ENCODE peak calls at places on chromosomes 7 and 10, in eight cellular contexts. G is cardiac muscle cell, E is vagina, Z is right lobe of liver, X is lower leg skin, L is mammary epithelial cell, A is A549, R is HFF-Myc. N is an unnamed sample.

GRCh38 chr7:30559566-30559965 is 35.1 kb upstream of the GARS1 start:
- DNase-seq in G (peak; percentile 25), E (no peak), Z (no peak), X (no peak), L (no peak), A (no peak), R (no peak), N (no peak)

GRCh38 chr7:45088821-45089313 is at the start of gene NACAD:
- DNase-seq in G (peak; percentile 25), E (no peak), Z (no peak), X (no peak), L (no peak), A (no peak), R (no peak), N (no peak)

GRCh38 chr10:76337641-76338040 is 906.2 kb downstream of the LRMDA start:
- DNase-seq in G (no peak), E (no peak), Z (no peak), X (no peak), L (peak; percentile 41), A (no peak), R (peak; percentile 67), N (no peak)

GRCh38 chr10:3071405-3072198 is 4.3 kb downstream of the PFKP start:
- DNase-seq in G (peak; percentile 50), E (no peak), Z (no peak), X (no peak), L (peak; percentile 95), A (peak; percentile 85), R (no peak), N (no peak)

GRCh38 chr10:87771871-87772500 is 46.0 kb downstream of the ATAD1 start:
- DNase-seq in G (peak; percentile 59), E (no peak), Z (no peak), X (no peak), L (peak; percentile 15), A (peak; percentile 30), R (no peak), N (no peak)

GRCh38 chr10:541750-542371 is 147.6 kb downstream of the DIP2C start:
- DNase-seq in G (no peak), E (no peak), Z (no peak), X (peak; percentile 79), L (no peak), A (no peak), R (no peak), N (no peak)

GRCh38 chr7:82507365-82507975 is 63.9 kb upstream of the CACNA2D1 start:
- DNase-seq in G (no peak), E (no peak), Z (no peak), X (no peak), L (no peak), A (no peak), R (no peak), N (no peak)

GRCh38 chr7:598899-599298 is 79.3 kb upstream of the PDGFA start:
- DNase-seq in G (no peak), E (no peak), Z (no peak), X (no peak), L (no peak), A (no peak), R (no peak), N (no peak)

GRCh38 chr7:20513341-20513740 is 102.1 kb upstream of the ABCB5 start:
- DNase-seq in G (no peak), E (no peak), Z (no peak), X (no peak), L (no peak), A (no peak), R (no peak), N (no peak)

GRCh38 chr7:139916717-139917395 is 87.8 kb downstream of the TBXAS1 start:
- DNase-seq in G (no peak), E (no peak), Z (no peak), X (no peak), L (no peak), A (no peak), R (no peak), N (peak; percentile 92)

GRCh38 chr7:1248459-1249131 is 15.9 kb downstream of the UNCX start:
- DNase-seq in G (no peak), E (no peak), Z (no peak), X (no peak), L (no peak), A (peak; percentile 22), R (no peak), N (no peak)

GRCh38 chr10:113987805-113988204 is 55.9 kb upstream of the ADRB1 start:
- DNase-seq in G (no peak), E (peak; percentile 67), Z (peak; percentile 38), X (no peak), L (peak; percentile 36), A (no peak), R (no peak), N (no peak)

GRCh38 chr10:50648089-50648934 is 24.6 kb upstream of the SGMS1 start:
- DNase-seq in G (no peak), E (no peak), Z (peak; percentile 19), X (no peak), L (no peak), A (no peak), R (no peak), N (peak; percentile 18)

GRCh38 chr10:107800061-107800460 is 635.6 kb upstream of the SORCS1 start:
- DNase-seq in G (no peak), E (no peak), Z (no peak), X (no peak), L (peak; percentile 26), A (no peak), R (no peak), N (no peak)

GRCh38 chr10:102422586-102423129 is 2.0 kb downstream of the FBXL15 start:
- DNase-seq in G (peak; percentile 78), E (no peak), Z (peak; percentile 88), X (peak; percentile 95), L (peak; percentile 66), A (peak; percentile 87), R (no peak), N (no peak)
- TF ChIP-seq CTCF in G (peak; percentile 81), E (peak; percentile 65), Z (peak; percentile 82), X (peak; percentile 45), L (peak; percentile 65), A (peak; percentile 81), R (peak; percentile 81), N (peak; percentile 84)

GRCh38 chr7:12258074-12258473 is 47.0 kb downstream of the TMEM106B start:
- DNase-seq in G (no peak), E (no peak), Z (no peak), X (no peak), L (no peak), A (no peak), R (no peak), N (no peak)
- H3K4me3 ChIP-seq in G (no peak overlapping the region), E (no peak overlapping the region), Z (no peak overlapping the region), X (no peak overlapping the region), L (no peak overlapping the region), A (no peak overlapping the region), R (no peak overlapping the region), N (no peak overlapping the region)

GRCh38 chr10:112475565-112476233 is 28.7 kb downstream of the VTI1A start:
- DNase-seq in G (peak; percentile 17), E (no peak), Z (no peak), X (no peak), L (no peak), A (no peak), R (no peak), N (no peak)
- TF ChIP-seq CTCF in G (peak; percentile 43), E (peak; percentile 14), Z (peak; percentile 44), X (no peak), L (peak; percentile 29), A (peak; percentile 81), R (peak; percentile 32), N (peak; percentile 32)

GRCh38 chr7:157431951-157432540 is 95.2 kb downstream of the DNAJB6 start:
- DNase-seq in G (no peak), E (no peak), Z (peak; percentile 18), X (peak; percentile 70), L (no peak), A (no peak), R (no peak), N (no peak)
- H3K4me3 ChIP-seq in G (no peak overlapping the region), E (no peak overlapping the region), Z (no peak overlapping the region), X (no peak overlapping the region), L (no peak overlapping the region), A (no peak overlapping the region), R (no peak overlapping the region), N (no peak overlapping the region)

DNA sequence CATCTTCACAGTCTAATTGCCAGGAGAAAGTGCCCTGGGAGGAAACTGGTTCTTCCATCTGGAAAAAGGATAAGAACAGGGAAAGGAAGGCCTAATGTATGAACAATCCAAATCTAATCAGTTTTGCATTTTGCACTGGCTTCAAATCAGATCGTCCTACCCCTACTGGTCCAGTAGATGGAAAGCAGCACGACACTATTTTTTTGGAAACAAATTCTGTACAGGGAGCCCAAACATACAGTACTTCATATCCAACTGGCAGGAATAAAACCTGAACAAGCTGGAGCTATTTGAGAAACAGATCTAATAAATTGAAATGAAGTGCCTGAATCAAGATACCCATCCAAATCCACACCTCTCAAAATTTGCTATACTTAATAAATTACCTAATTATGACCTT is 36.5 kb downstream of the ETV1 start:
- DNase-seq in G (no peak), E (no peak), Z (no peak), X (no peak), L (no peak), A (no peak), R (no peak), N (no peak)
- TF ChIP-seq CTCF in G (no peak), E (no peak), Z (no peak), X (no peak), L (no peak), A (no peak), R (no peak), N (no peak)

DNA sequence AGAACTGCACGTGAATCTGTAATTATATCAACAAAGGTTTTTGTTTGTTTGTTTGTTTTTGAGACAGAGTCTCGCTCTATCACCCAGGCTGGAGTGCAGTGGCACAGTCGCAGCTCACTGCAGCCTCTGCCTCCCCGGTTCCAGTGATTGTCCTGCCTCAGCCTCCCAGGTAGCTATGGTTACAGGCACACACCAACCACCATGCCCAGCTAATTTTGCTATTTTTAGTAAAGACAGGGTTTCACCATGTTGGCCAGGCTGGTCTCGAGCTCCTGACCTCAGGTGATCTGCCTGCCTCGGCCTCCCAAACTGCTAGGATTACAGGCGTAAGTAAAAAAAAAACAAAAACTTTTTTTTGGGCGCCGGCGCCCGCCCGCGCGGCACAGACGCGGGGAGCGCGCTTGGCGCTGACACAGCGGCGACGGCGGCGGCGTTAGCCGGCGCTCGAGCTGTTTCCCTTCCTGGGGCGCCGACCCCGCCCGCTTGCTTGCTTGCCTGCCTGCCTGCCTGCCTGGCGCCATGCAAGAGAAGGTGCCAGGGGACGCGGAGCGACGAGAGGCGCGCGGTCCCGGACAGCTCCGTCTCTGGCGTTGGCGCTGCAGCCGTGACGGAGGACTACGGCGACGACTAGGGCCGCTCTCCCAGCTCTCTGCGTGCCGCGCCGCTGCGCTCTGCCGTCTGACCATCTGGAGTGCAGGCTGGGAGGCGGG is 171.4 kb upstream of the NUPR2 start:
- DNase-seq in G (no peak), E (no peak), Z (peak; percentile 26), X (no peak), L (peak; percentile 18), A (no peak), R (no peak), N (no peak)
- H3K4me3 ChIP-seq in G (no peak overlapping the region), E (peak overlapping the region; percentile 28), Z (no peak overlapping the region), X (no peak overlapping the region), L (peak overlapping the region; percentile 36), A (no peak overlapping the region), R (no peak overlapping the region), N (no peak overlapping the region)

DNA sequence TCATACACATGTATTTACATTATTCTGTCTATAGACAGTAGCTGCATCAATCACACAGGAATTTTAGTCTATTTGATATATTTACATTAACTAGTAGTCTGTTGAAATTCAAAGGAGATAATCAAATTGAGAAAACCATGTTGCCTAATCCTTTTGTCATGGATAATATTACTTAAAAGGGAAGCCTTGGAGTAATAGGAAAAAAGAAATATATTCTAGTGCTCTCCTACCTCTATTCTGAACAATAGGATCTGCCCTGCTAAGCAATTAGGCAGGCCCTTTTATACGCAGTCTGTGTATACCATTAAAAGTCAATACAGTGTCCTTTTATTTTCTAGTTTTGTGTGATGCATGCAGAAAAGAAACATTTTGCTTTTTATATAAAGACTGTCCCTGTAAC is 24.5 kb downstream of the UMAD1 start:
- DNase-seq in G (no peak), E (no peak), Z (no peak), X (no peak), L (no peak), A (no peak), R (no peak), N (no peak)
- TF ChIP-seq CTCF in G (no peak), E (no peak), Z (no peak), X (no peak), L (no peak), A (no peak), R (no peak), N (no peak)